ENCODE peak calls at places on chromosomes 1 and 21, in nine cellular contexts. B is germinal center; W is cerebellar cortex; X is nephron progenitor cell; R is AG08395; D is GM19239; S is WTC11; J is stimulated activated CD8-positive, alpha-beta memory T cell treated with anti-CD3 and anti-CD28 coated beads, Interleukin-4, amount 100 ng/mL, for 1 hour; K is NCI-H1105. Q is an unnamed sample.
A peak's percentile ranks its signal among the peaks of the same experiment; 100 is the strongest.

GRCh38 chr1:113211467-113211866 is 138.5 kb downstream of the LRIG2 start:
- DNase-seq in D (no peak), K (no peak), X (no peak), J (no peak), S (no peak), B (no peak), R (no peak), W (no peak), Q (no peak)

GRCh38 chr1:15033264-15033663 is 120.3 kb upstream of the TMEM51 start:
- DNase-seq in B (no peak), K (no peak), W (no peak), R (peak; percentile 26), S (no peak), J (no peak), D (no peak), X (no peak), Q (no peak)

GRCh38 chr1:115302390-115302961 is 35.6 kb downstream of the NGF start:
- DNase-seq in K (no peak), B (no peak), R (peak; percentile 90), D (no peak), W (no peak), X (no peak), J (no peak), S (no peak), Q (no peak)

GRCh38 chr1:86823821-86824500 is 90.0 kb downstream of the SELENOF start:
- DNase-seq in J (no peak), X (no peak), D (no peak), K (no peak), W (no peak), B (no peak), R (no peak), S (no peak), Q (no peak)

GRCh38 chr1:177629526-177629925 is 340.3 kb downstream of the SEC16B start:
- DNase-seq in D (no peak), K (no peak), S (no peak), B (no peak), J (no peak), W (no peak), X (no peak), R (no peak), Q (no peak)

GRCh38 chr1:226625832-226626576 is 77.4 kb downstream of the STUM start:
- DNase-seq in B (no peak), K (no peak), W (no peak), D (no peak), R (no peak), S (no peak), J (no peak), X (no peak), Q (no peak)

GRCh38 chr1:199545780-199546179 is 481.7 kb upstream of the NR5A2 start:
- DNase-seq in K (no peak), R (no peak), D (no peak), W (no peak), X (no peak), B (no peak), J (no peak), S (peak; percentile 37), Q (no peak)

GRCh38 chr21:15272171-15272570 is 207.4 kb upstream of the NRIP1 start:
- DNase-seq in J (no peak), D (no peak), W (no peak), B (no peak), K (no peak), S (no peak), R (no peak), X (no peak), Q (no peak)

GRCh38 chr1:18998016-18998724 is 41.7 kb upstream of the IFFO2 start:
- DNase-seq in K (no peak), X (no peak), S (no peak), W (no peak), B (no peak), R (no peak), J (no peak), D (no peak), Q (no peak)

GRCh38 chr1:83802450-83803152 is 196.3 kb downstream of the TTLL7 start:
- DNase-seq in S (no peak), D (no peak), R (no peak), X (no peak), K (peak; percentile 51), J (no peak), B (no peak), W (no peak), Q (no peak)

GRCh38 chr1:29379438-29380073 is 143.2 kb downstream of the PTPRU start:
- DNase-seq in K (peak; percentile 59), D (no peak), X (no peak), J (no peak), W (peak; percentile 32), B (peak; percentile 16), S (peak; percentile 47), R (no peak), Q (peak; percentile 57)

GRCh38 chr1:168719306-168720111 is 9.5 kb downstream of the DPT start:
- DNase-seq in S (no peak), B (no peak), K (no peak), D (peak; percentile 28), R (no peak), J (no peak), X (no peak), W (no peak), Q (no peak)

GRCh38 chr1:101567582-101568189 is 330.9 kb downstream of the S1PR1 start:
- DNase-seq in W (peak; percentile 21), B (peak; percentile 30), X (peak; percentile 50), S (peak; percentile 48), J (peak; percentile 9), R (peak; percentile 19), D (peak; percentile 9), K (peak; percentile 22), Q (peak; percentile 14)

GRCh38 chr1:90562892-90563291 is 154.2 kb downstream of the BARHL2 start:
- DNase-seq in W (no peak), K (no peak), B (no peak), J (no peak), S (no peak), X (no peak), R (no peak), D (no peak), Q (no peak)

GRCh38 chr1:100627018-100627716 is 89.2 kb downstream of the GPR88 start:
- DNase-seq in D (no peak), W (no peak), X (no peak), S (no peak), R (peak; percentile 36), J (no peak), K (no peak), B (no peak), Q (no peak)

GRCh38 chr1:36888811-36889477 is 145.4 kb downstream of the GRIK3 start:
- DNase-seq in D (no peak), R (no peak), X (no peak), S (no peak), B (no peak), W (no peak), K (no peak), J (no peak), Q (no peak)

GRCh38 chr21:37462087-37462861 is 95.7 kb downstream of the DYRK1A start:
- DNase-seq in W (peak; percentile 60), D (no peak), K (no peak), R (no peak), X (no peak), S (no peak), B (no peak), J (no peak), Q (no peak)

GRCh38 chr1:171343727-171344472 is 29.9 kb downstream of the FMO4 start:
- DNase-seq in W (no peak), R (no peak), S (no peak), B (no peak), D (no peak), X (no peak), J (no peak), K (peak; percentile 24), Q (no peak)

GRCh38 chr1:51385776-51386175 is 55.4 kb upstream of the TTC39A start:
- DNase-seq in K (no peak), J (no peak), R (no peak), W (no peak), S (no peak), X (no peak), D (no peak), B (no peak), Q (no peak)

GRCh38 chr1:199205740-199206139 is 566.9 kb downstream of the PTPRC start:
- DNase-seq in D (no peak), W (no peak), R (no peak), S (no peak), K (no peak), X (no peak), J (no peak), B (no peak), Q (no peak)

GRCh38 chr1:107293901-107294600 is 153.2 kb downstream of the NTNG1 start:
- DNase-seq in K (no peak), D (no peak), B (no peak), S (no peak), J (no peak), X (no peak), W (peak; percentile 95), R (no peak), Q (no peak)

GRCh38 chr1:169005776-169006175 is 100.7 kb upstream of the ATP1B1 start:
- DNase-seq in W (no peak), X (no peak), D (no peak), R (no peak), S (no peak), K (no peak), B (no peak), J (no peak), Q (no peak)

GRCh38 chr1:154386643-154387352 is 18.3 kb upstream of the IL6R start:
- DNase-seq in K (no peak), X (no peak), W (no peak), R (peak; percentile 23), B (no peak), J (no peak), D (no peak), S (no peak), Q (no peak)

GRCh38 chr1:157089789-157090188 is 9.8 kb downstream of the ETV3L start:
- DNase-seq in B (no peak), R (no peak), D (no peak), J (no peak), S (no peak), K (no peak), X (no peak), W (no peak), Q (no peak)

GRCh38 chr1:21082078-21082477 is 94.6 kb downstream of the EIF4G3 start:
- DNase-seq in B (no peak), J (no peak), R (no peak), S (no peak), W (peak; percentile 10), K (no peak), D (no peak), X (no peak), Q (no peak)

GRCh38 chr1:157173900-157174410 is 35.8 kb upstream of the ETV3 start:
- DNase-seq in S (no peak), X (no peak), W (no peak), J (no peak), B (no peak), K (no peak), D (no peak), R (no peak), Q (no peak)

GRCh38 chr1:26016258-26016943 is 5.2 kb upstream of the EXTL1 start:
- DNase-seq in J (no peak), W (peak; percentile 72), D (no peak), X (no peak), S (no peak), K (no peak), R (no peak), B (no peak), Q (peak; percentile 51)

GRCh38 chr1:23475134-23475628 is 8.8 kb downstream of the ASAP3 start:
- DNase-seq in X (no peak), R (peak; percentile 66), J (no peak), K (no peak), W (no peak), S (no peak), B (no peak), D (no peak), Q (no peak)

GRCh38 chr1:193185861-193186714 is at the start of gene B3GALT2:
- DNase-seq in R (peak; percentile 5), W (peak; percentile 49), D (no peak), X (no peak), J (no peak), S (no peak), K (no peak), B (no peak), Q (peak; percentile 84)

GRCh38 chr1:48853006-48853405 is 76.3 kb upstream of the BEND5 start:
- DNase-seq in S (no peak), B (no peak), K (no peak), D (no peak), W (no peak), J (no peak), X (no peak), R (peak; percentile 91), Q (no peak)